ENCODE peak calls at places on chromosomes 5 and 9, in four cellular contexts. T, H, J and P are unnamed samples.
A peak's percentile ranks its signal among the peaks of the same experiment; 100 is the strongest.

GRCh38 chr9:36163049-36163839 is 5.9 kb upstream of the CCIN start:
- DNase-seq in T (peak; percentile 84), H (peak; percentile 82), J (no peak), P (no peak)

GRCh38 chr5:43643327-43643726 is 40.3 kb downstream of the NNT start:
- DNase-seq in T (no peak), H (no peak), J (no peak), P (no peak)

GRCh38 chr5:124236366-124237231 is 509.8 kb downstream of the ZNF608 start:
- DNase-seq in T (no peak), H (no peak), J (no peak), P (no peak)

GRCh38 chr5:176778921-176779465 is 31.4 kb upstream of the UNC5A start:
- DNase-seq in T (peak; percentile 8), H (no peak), J (no peak), P (no peak)

GRCh38 chr9:4366649-4367330 is 66.9 kb upstream of the GLIS3 start:
- DNase-seq in T (peak; percentile 66), H (no peak), J (no peak), P (peak; percentile 75)

GRCh38 chr5:153960269-153961215 is 78.2 kb downstream of the FAM114A2 start:
- DNase-seq in T (no peak), H (no peak), J (no peak), P (peak; percentile 81)

GRCh38 chr9:5582835-5583195 is 46.1 kb upstream of the RIC1 start:
- DNase-seq in T (no peak), H (no peak), J (no peak), P (no peak)

GRCh38 chr9:30676642-30677041 is 1707.8 kb upstream of the ACO1 start:
- DNase-seq in T (no peak), H (no peak), J (no peak), P (no peak)

GRCh38 chr9:113310538-113310937 is 7.4 kb upstream of the RNF183 start:
- DNase-seq in T (no peak), H (no peak), J (peak; percentile 25), P (no peak)

GRCh38 chr5:172485511-172486202 is 31.3 kb upstream of the SH3PXD2B start:
- DNase-seq in T (peak; percentile 14), H (no peak), J (no peak), P (no peak)

GRCh38 chr9:107484117-107484723 is 5.3 kb downstream of the KLF4 start:
- DNase-seq in T (no peak), H (no peak), J (peak; percentile 20), P (peak; percentile 81)

GRCh38 chr5:86968311-86968753 is 299.4 kb upstream of the RASA1 start:
- DNase-seq in T (no peak), H (peak; percentile 53), J (peak; percentile 35), P (peak; percentile 35)

GRCh38 chr9:77158772-77159513 is 18.4 kb upstream of the VPS13A start:
- DNase-seq in T (no peak), H (no peak), J (no peak), P (no peak)

GRCh38 chr5:97842687-97843086 is 659.6 kb upstream of the RIOK2 start:
- DNase-seq in T (no peak), H (no peak), J (no peak), P (no peak)

GRCh38 chr5:125093776-125094175 is 347.3 kb upstream of the ZNF608 start:
- DNase-seq in T (no peak), H (no peak), J (no peak), P (no peak)

GRCh38 chr9:123761905-123762605 is 167.9 kb downstream of the DENND1A start:
- DNase-seq in T (no peak), H (no peak), J (no peak), P (no peak)

DNA sequence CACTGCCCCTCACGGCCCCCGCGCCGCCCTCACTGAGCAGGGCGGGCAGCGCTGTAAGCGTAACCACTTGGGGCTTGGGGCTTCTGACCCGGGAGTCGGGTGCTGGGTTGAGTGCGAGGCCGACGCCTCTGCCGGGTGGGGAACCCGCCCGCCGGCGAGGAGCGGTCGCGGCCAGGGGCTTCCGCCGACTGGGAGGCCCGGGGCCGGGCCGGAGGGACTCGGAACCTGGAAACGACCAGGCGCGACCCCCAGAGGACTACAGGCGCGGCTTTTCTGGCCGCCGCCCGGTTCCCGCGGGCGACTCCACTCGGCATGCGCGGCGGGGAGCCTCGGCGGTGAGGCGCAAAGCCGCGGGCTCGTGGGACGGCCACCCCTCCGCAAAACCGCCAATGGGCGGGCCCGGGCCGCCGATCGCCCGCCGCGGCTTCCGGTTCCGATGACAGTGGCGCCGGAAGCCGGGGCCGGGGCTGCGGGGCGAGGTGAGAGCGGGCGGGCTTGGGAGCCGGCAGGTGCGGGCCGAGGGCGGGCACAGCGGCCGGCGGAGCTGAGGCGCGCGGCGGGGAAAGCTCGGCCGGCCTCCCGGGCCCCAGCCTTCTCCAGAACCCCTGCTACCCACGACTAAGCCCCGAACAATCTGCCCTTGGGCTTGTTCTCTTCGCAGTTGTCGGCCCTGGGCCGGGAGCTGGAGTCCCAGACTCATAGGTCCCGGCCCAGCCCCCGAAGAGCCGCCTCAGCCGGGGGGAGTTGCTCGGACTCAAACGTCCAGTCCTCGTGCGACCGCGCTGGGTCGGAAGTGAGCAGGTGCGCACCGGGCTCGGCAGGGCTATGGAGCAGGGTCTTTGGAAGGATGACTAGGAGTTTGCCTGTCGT is at the start of gene RMND5B:
- DNase-seq in T (peak; percentile 91), H (peak; percentile 94), J (peak; percentile 71), P (peak; percentile 87)
- TF ChIP-seq POLR2A in T (peak; percentile 68), H (peak; percentile 84), J (no peak), P (peak; percentile 50)

GRCh38 chr9:135908334-135909204 is 1.2 kb upstream of the CAMSAP1 start:
- DNase-seq in T (peak; percentile 71), H (no peak), J (no peak), P (no peak)

GRCh38 chr9:135906291-135907005 is 898 bp downstream of the CAMSAP1 start:
- DNase-seq in T (peak; percentile 63), H (no peak), J (no peak), P (peak; percentile 49)

GRCh38 chr9:135909371-135909770 is 2.0 kb upstream of the CAMSAP1 start:
- DNase-seq in T (no peak), H (no peak), J (no peak), P (no peak)

GRCh38 chr9:135907006-135907434 is 326 bp downstream of the CAMSAP1 start:
- DNase-seq in T (peak; percentile 69), H (no peak), J (no peak), P (peak; percentile 61)

DNA sequence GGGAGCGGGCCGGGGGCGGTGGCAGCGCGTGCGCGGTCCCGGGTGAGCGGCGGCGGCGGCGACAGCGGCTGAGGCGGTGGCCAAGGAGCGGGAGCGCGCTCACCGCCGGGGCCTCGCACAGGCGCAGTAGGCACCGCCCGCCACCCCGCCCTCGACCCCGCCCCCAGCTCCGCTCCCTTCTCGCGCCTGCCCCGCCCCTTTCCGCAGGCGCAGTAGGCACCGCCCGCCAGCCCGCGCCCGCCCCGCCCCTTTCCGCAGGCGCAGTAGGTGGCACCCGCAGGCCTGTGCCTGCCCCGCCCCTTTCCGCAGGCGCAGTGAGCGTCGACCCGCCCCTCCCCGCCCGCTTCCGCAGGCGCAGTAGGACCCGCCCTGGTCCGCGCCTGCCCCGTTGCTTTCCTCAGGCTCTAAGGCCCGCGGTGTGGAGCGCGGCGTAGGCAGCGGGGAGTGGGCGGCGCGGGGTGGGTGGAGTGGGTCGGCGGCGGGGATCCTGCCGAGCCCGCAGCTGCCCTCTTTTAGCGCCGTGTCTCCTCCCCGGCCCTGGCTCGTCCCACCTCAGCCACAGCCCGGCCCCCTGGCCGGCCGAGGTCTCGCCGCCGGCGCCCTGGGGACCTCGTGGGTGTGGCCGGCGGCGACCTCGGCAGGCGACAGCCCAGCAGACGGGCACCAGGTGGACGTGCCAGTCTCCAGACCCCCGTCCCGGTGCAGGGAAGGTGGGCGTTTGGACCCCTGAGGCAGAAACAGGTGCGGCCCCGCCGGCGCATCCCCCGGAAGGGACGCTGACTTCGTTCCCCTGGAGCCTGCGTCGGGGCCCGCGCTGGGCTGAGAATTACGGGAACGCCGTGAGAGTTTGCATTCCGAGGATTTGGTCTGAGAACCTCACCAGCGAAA is at the start of gene CAMSAP1:
- DNase-seq in T (peak; percentile 96), H (peak; percentile 98), J (peak; percentile 85), P (peak; percentile 92)
- TF ChIP-seq POLR2A in T (peak; percentile 27), H (peak; percentile 83), J (no peak), P (peak; percentile 53)

GRCh38 chr9:101449071-101449721 is 13.6 kb upstream of the ALDOB start:
- DNase-seq in T (peak; percentile 79), H (peak; percentile 77), J (peak; percentile 56), P (peak; percentile 60)
- TF ChIP-seq POLR2A in T (no peak), H (no peak), J (no peak), P (no peak)

GRCh38 chr9:129493714-129494047 is 127.2 kb downstream of the C9orf50 start:
- DNase-seq in T (no peak), H (no peak), J (no peak), P (no peak)

GRCh38 chr9:129497064-129497836 is 123.7 kb downstream of the C9orf50 start:
- DNase-seq in T (peak; percentile 83), H (peak; percentile 74), J (no peak), P (no peak)

GRCh38 chr9:129496187-129497063 is 124.5 kb downstream of the C9orf50 start:
- DNase-seq in T (peak; percentile 99), H (peak; percentile 97), J (peak; percentile 95), P (peak; percentile 89)

GRCh38 chr9:129494113-129494789 is 126.7 kb downstream of the C9orf50 start:
- DNase-seq in T (no peak), H (no peak), J (peak; percentile 73), P (no peak)

DNA sequence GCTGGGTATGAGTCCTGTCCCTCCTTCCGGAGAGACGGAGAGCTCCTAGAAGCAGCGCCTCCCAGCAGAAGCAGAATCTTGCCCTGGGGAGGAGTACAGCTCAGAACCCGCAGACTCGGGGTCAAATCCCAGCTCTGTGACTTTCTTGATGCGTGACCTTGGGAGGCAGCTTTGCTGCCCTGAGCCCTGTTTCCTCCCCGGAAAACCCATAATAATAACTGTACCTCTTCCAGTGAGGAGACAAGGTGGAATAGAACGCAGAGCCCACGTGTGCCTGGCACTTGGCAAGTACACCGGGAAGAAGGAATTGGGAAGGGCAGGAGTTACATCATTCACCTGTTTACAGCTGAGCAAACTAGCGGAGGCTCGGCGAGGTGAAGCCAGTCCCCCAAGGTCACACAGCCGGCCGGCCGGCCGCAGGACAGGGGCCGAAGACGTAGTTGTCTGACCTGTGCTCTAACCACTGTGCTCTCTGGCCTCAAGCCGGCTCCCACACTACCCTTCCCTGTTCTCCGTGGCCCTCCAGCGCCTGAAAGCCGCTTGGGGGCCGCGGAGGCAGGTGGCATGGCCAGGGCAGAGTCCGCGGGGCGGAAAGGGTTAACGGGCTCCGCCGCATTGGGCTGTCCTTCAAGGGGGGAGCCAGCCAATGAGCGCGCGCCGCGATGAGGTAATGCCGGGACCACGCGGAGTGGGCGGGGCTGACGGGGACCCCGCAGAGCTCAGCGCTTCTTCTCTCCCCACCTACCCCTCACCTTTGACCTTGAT is 125.3 kb downstream of the C9orf50 start:
- DNase-seq in T (peak; percentile 97), H (peak; percentile 98), J (peak; percentile 92), P (peak; percentile 72)
- TF ChIP-seq POLR2A in T (peak; percentile 42), H (peak; percentile 51), J (peak; percentile 11), P (no peak)